ENCODE peak calls at places on chromosomes 6 and 20, in eight cellular contexts. W, V, R, I, E, D, A and B are unnamed samples.

GRCh38 chr6:126198581-126198980 is 141.3 kb upstream of the CENPW start:
- DNase-seq in R (no peak), A (no peak), V (no peak), I (no peak), E (no peak), W (no peak), D (no peak), B (no peak)

GRCh38 chr20:48295966-48296421 is 510.7 kb upstream of the SULF2 start:
- DNase-seq in I (no peak), V (no peak), A (no peak), W (no peak), D (peak), R (peak), E (no peak), B (no peak)

GRCh38 chr20:52747736-52748135 is 224.4 kb upstream of the TSHZ2 start:
- DNase-seq in W (no peak), A (no peak), E (no peak), D (no peak), I (no peak), V (no peak), R (no peak), B (no peak)

GRCh38 chr20:16542477-16542876 is 30.8 kb downstream of the KIF16B start:
- DNase-seq in E (no peak), W (no peak), D (no peak), I (no peak), R (no peak), V (no peak), A (no peak), B (no peak)

GRCh38 chr6:35428421-35429149 is 23.6 kb upstream of the FANCE start:
- DNase-seq in R (no peak), V (no peak), W (no peak), E (no peak), I (no peak), D (no peak), A (no peak), B (no peak)

GRCh38 chr6:34543421-34543820 is 12.7 kb downstream of the SPDEF start:
- DNase-seq in I (no peak), R (no peak), V (no peak), W (no peak), D (no peak), E (no peak), A (peak), B (no peak)

GRCh38 chr6:31060162-31060561 is 49.9 kb downstream of the MUC22 start:
- DNase-seq in V (no peak), I (no peak), E (no peak), R (no peak), A (no peak), W (no peak), D (no peak), B (no peak)

GRCh38 chr20:13397300-13397724 is 176.2 kb downstream of the ISM1 start:
- DNase-seq in A (no peak), E (no peak), D (no peak), I (no peak), V (no peak), R (peak), W (no peak), B (no peak)

GRCh38 chr6:157093555-157093954 is 229.8 kb downstream of the TMEM242 start:
- DNase-seq in R (no peak), W (no peak), A (no peak), E (no peak), I (no peak), V (no peak), D (no peak), B (no peak)

GRCh38 chr6:2387445-2387844 is 142.0 kb upstream of the GMDS start:
- DNase-seq in I (peak), W (no peak), R (no peak), D (no peak), A (no peak), V (no peak), E (no peak), B (no peak)

GRCh38 chr20:57265649-57266250 is 691 bp downstream of the BMP7 start:
- DNase-seq in V (no peak), A (no peak), E (no peak), R (no peak), W (no peak), D (no peak), I (no peak), B (no peak)

GRCh38 chr20:31908424-31908823 is 38.0 kb downstream of the TTLL9 start:
- DNase-seq in D (no peak), R (no peak), A (no peak), V (no peak), W (no peak), I (no peak), E (no peak), B (no peak)

GRCh38 chr6:5190467-5190866 is 70.3 kb downstream of the LYRM4 start:
- DNase-seq in A (peak), W (no peak), E (no peak), R (peak), D (no peak), V (no peak), I (no peak), B (no peak)

GRCh38 chr6:110323004-110323657 is 35.0 kb downstream of the METTL24 start:
- DNase-seq in D (no peak), A (no peak), W (no peak), E (no peak), I (no peak), V (no peak), R (no peak), B (no peak)

GRCh38 chr6:34600796-34601195 is 44.7 kb upstream of the SPDEF start:
- DNase-seq in A (no peak), R (no peak), D (no peak), I (no peak), E (no peak), W (no peak), V (no peak), B (no peak)

GRCh38 chr20:59633646-59634045 is 29.3 kb downstream of the PHACTR3 start:
- DNase-seq in A (no peak), E (no peak), R (no peak), D (no peak), I (no peak), V (no peak), W (no peak), B (no peak)

GRCh38 chr6:151357758-151358436 is 33.5 kb downstream of the ZBTB2 start:
- DNase-seq in W (no peak), I (no peak), V (no peak), E (no peak), R (no peak), D (no peak), A (no peak), B (no peak)

GRCh38 chr6:146997062-146997461 is 207.2 kb upstream of the STXBP5 start:
- DNase-seq in E (no peak), I (no peak), R (peak), D (no peak), A (no peak), W (no peak), V (no peak), B (no peak)

GRCh38 chr20:2606507-2607006 is 45.9 kb upstream of the NOP56 start:
- DNase-seq in I (no peak), R (no peak), A (no peak), V (no peak), W (no peak), D (no peak), E (no peak), B (no peak)

GRCh38 chr20:9500121-9500911 is 14.1 kb upstream of the LAMP5 start:
- DNase-seq in W (no peak), I (no peak), A (no peak), E (no peak), R (no peak), D (no peak), V (peak), B (no peak)

GRCh38 chr6:37323568-37323967 is 30.2 kb upstream of the RNF8 start:
- DNase-seq in I (no peak), E (no peak), A (no peak), D (peak), R (no peak), V (no peak), W (no peak), B (peak)

GRCh38 chr6:107656883-107657282 is 167.0 kb downstream of the SOBP start:
- DNase-seq in I (no peak), D (no peak), E (no peak), R (no peak), V (no peak), W (peak), A (no peak), B (no peak)

GRCh38 chr20:45094864-45095574 is 5.9 kb downstream of the KCNS1 start:
- DNase-seq in E (no peak), W (no peak), R (no peak), A (no peak), I (no peak), D (no peak), V (no peak), B (no peak)

GRCh38 chr20:21202284-21202683 is 76.4 kb downstream of the KIZ start:
- DNase-seq in V (no peak), R (no peak), E (peak), A (peak), D (no peak), W (no peak), I (no peak), B (no peak)

GRCh38 chr6:41013473-41014153 is 25.4 kb downstream of the UNC5CL start:
- DNase-seq in W (no peak), A (no peak), R (no peak), D (no peak), I (no peak), V (no peak), E (no peak), B (peak)

GRCh38 chr6:36227379-36228344 is 31.1 kb downstream of the BRPF3 start:
- DNase-seq in R (no peak), E (no peak), W (no peak), A (no peak), D (peak), V (no peak), I (no peak), B (peak)

GRCh38 chr6:164926686-164927085 is 382.7 kb downstream of the C6orf118 start:
- DNase-seq in R (no peak), E (no peak), W (no peak), D (no peak), I (no peak), A (peak), V (no peak), B (no peak)

GRCh38 chr20:37262516-37262915 is 902 bp upstream of the GHRH start:
- DNase-seq in A (no peak), D (no peak), E (no peak), W (no peak), I (no peak), V (no peak), R (no peak), B (no peak)

GRCh38 chr6:155117266-155117665 is 122.2 kb downstream of the TIAM2 start:
- DNase-seq in V (no peak), E (no peak), A (no peak), R (peak), D (no peak), W (no peak), I (no peak), B (no peak)

GRCh38 chr6:63598251-63599036 is 26.2 kb downstream of the LOC128125822 start:
- DNase-seq in R (peak), D (peak), W (peak), E (peak), A (peak), V (peak), I (peak), B (peak)

GRCh38 chr6:42359021-42359420 is 92.7 kb downstream of the TRERF1 start:
- DNase-seq in D (no peak), I (no peak), V (no peak), A (no peak), R (no peak), E (no peak), W (no peak), B (no peak)

GRCh38 chr6:154622618-154623336 is 110.4 kb upstream of the SCAF8 start:
- DNase-seq in R (no peak), V (no peak), W (no peak), E (no peak), D (no peak), I (no peak), A (no peak), B (no peak)